ENCODE peak calls at places on chromosomes 1 and 21, in ten cellular contexts. N, T, K, C, A, O, Y, Q, J and Z are unnamed samples.

GRCh38 chr1:52907068-52907811 is 14.3 kb downstream of the ECHDC2 start:
- DNase-seq in N (no peak), T (no peak), K (no peak), C (no peak), A (peak), O (no peak), Y (no peak), Q (no peak), J (no peak), Z (no peak)

GRCh38 chr1:5914676-5915285 is 77.4 kb downstream of the NPHP4 start:
- DNase-seq in N (no peak), T (no peak), K (no peak), C (no peak), A (no peak), O (no peak), Y (no peak), Q (no peak), J (no peak), Z (no peak)

GRCh38 chr1:29282924-29283803 is 46.8 kb downstream of the PTPRU start:
- DNase-seq in N (no peak), T (no peak), K (peak), C (no peak), A (peak), O (peak), Y (peak), Q (no peak), J (no peak), Z (peak)

GRCh38 chr1:226518375-226518774 is 30.2 kb upstream of the STUM start:
- DNase-seq in N (no peak), T (no peak), K (no peak), C (no peak), A (no peak), O (no peak), Y (no peak), Q (no peak), J (no peak), Z (no peak)

GRCh38 chr1:101316276-101316675 is 79.5 kb downstream of the S1PR1 start:
- DNase-seq in N (no peak), T (peak), K (no peak), C (no peak), A (no peak), O (no peak), Y (no peak), Q (no peak), J (no peak), Z (no peak)

GRCh38 chr21:37653201-37653600 is 263.1 kb downstream of the KCNJ6 start:
- DNase-seq in N (no peak), T (no peak), K (no peak), C (no peak), A (no peak), O (no peak), Y (no peak), Q (no peak), J (no peak), Z (no peak)

GRCh38 chr1:161119379-161120061 is 1.6 kb downstream of the NIT1 start:
- DNase-seq in N (no peak), T (no peak), K (peak), C (no peak), A (peak), O (peak), Y (peak), Q (peak), J (no peak), Z (peak)

GRCh38 chr1:171137580-171137979 is 46.9 kb downstream of the FMO3 start:
- DNase-seq in N (no peak), T (no peak), K (no peak), C (no peak), A (no peak), O (no peak), Y (no peak), Q (no peak), J (no peak), Z (no peak)

GRCh38 chr21:42350271-42350885 is 416 bp downstream of the TFF2 start:
- DNase-seq in N (no peak), T (no peak), K (no peak), C (no peak), A (no peak), O (no peak), Y (no peak), Q (no peak), J (no peak), Z (no peak)

GRCh38 chr1:214012418-214012817 is 24.6 kb downstream of the PROX1 start:
- DNase-seq in N (no peak), T (no peak), K (no peak), C (no peak), A (no peak), O (peak), Y (no peak), Q (no peak), J (no peak), Z (no peak)

GRCh38 chr21:33947451-33948095 is 32.0 kb upstream of the ATP5PO start:
- DNase-seq in N (peak), T (peak), K (peak), C (peak), A (peak), O (peak), Y (peak), Q (no peak), J (peak), Z (peak)

GRCh38 chr1:206723500-206724472 is 39.1 kb downstream of the MAPKAPK2 start:
- DNase-seq in N (no peak), T (no peak), K (peak), C (no peak), A (peak), O (peak), Y (peak), Q (no peak), J (no peak), Z (peak)

GRCh38 chr1:36711480-36711879 is 228.8 kb upstream of the CSF3R start:
- DNase-seq in N (no peak), T (no peak), K (no peak), C (no peak), A (no peak), O (no peak), Y (no peak), Q (no peak), J (no peak), Z (no peak)

GRCh38 chr1:245621589-245621988 is 466.8 kb downstream of the KIF26B start:
- DNase-seq in N (no peak), T (no peak), K (peak), C (peak), A (no peak), O (no peak), Y (peak), Q (no peak), J (no peak), Z (peak)

GRCh38 chr1:246724725-246725095 is 501 bp downstream of the SCCPDH start:
- DNase-seq in N (no peak), T (peak), K (peak), C (peak), A (peak), O (peak), Y (no peak), Q (no peak), J (no peak), Z (peak)

GRCh38 chr1:34597877-34598514 is 156.9 kb upstream of the GJB5 start:
- DNase-seq in N (no peak), T (peak), K (peak), C (peak), A (peak), O (peak), Y (peak), Q (no peak), J (peak), Z (peak)

GRCh38 chr1:116226017-116226416 is 114.8 kb downstream of the MAB21L3 start:
- DNase-seq in N (no peak), T (no peak), K (no peak), C (no peak), A (no peak), O (no peak), Y (no peak), Q (no peak), J (no peak), Z (no peak)

GRCh38 chr1:216925962-216926361 is 202.7 kb upstream of the ESRRG start:
- DNase-seq in N (no peak), T (no peak), K (no peak), C (no peak), A (no peak), O (no peak), Y (no peak), Q (no peak), J (no peak), Z (no peak)

GRCh38 chr1:201262963-201263608 is 20.2 kb upstream of the PKP1 start:
- DNase-seq in N (no peak), T (no peak), K (no peak), C (no peak), A (no peak), O (no peak), Y (no peak), Q (no peak), J (no peak), Z (no peak)

GRCh38 chr1:48610628-48611542 is 138.9 kb upstream of the SPATA6 start:
- DNase-seq in N (no peak), T (peak), K (peak), C (peak), A (no peak), O (no peak), Y (no peak), Q (no peak), J (no peak), Z (no peak)

GRCh38 chr1:169110265-169110664 is 3.8 kb downstream of the ATP1B1 start:
- DNase-seq in N (no peak), T (no peak), K (no peak), C (no peak), A (no peak), O (no peak), Y (no peak), Q (no peak), J (no peak), Z (no peak)

GRCh38 chr1:236139495-236139894 is 2.8 kb upstream of the GPR137B start:
- DNase-seq in N (no peak), T (no peak), K (no peak), C (no peak), A (no peak), O (no peak), Y (no peak), Q (no peak), J (no peak), Z (no peak)

GRCh38 chr1:236301080-236301957 is 19.6 kb upstream of the ERO1B start:
- DNase-seq in N (no peak), T (no peak), K (no peak), C (no peak), A (no peak), O (no peak), Y (no peak), Q (no peak), J (no peak), Z (no peak)

GRCh38 chr1:209409786-209410185 is 173.7 kb upstream of the CAMK1G start:
- DNase-seq in N (no peak), T (no peak), K (peak), C (no peak), A (peak), O (peak), Y (peak), Q (no peak), J (no peak), Z (peak)

GRCh38 chr1:242139437-242139836 is 140.5 kb upstream of the MAP1LC3C start:
- DNase-seq in N (no peak), T (no peak), K (no peak), C (no peak), A (no peak), O (no peak), Y (no peak), Q (no peak), J (no peak), Z (no peak)

GRCh38 chr1:228334226-228334935 is 72.3 kb downstream of the TRIM11 start:
- DNase-seq in N (no peak), T (no peak), K (no peak), C (no peak), A (no peak), O (no peak), Y (no peak), Q (no peak), J (no peak), Z (no peak)

GRCh38 chr1:203860396-203860951 is 925 bp upstream of the SNRPE start:
- DNase-seq in N (no peak), T (no peak), K (peak), C (no peak), A (peak), O (peak), Y (peak), Q (no peak), J (no peak), Z (peak)

GRCh38 chr1:1067284-1068076 is 6.6 kb downstream of the RNF223 start:
- DNase-seq in N (no peak), T (no peak), K (no peak), C (no peak), A (no peak), O (no peak), Y (peak), Q (no peak), J (no peak), Z (no peak)

GRCh38 chr1:74399249-74399648 is 113.2 kb downstream of the LRRC53 start:
- DNase-seq in N (no peak), T (no peak), K (no peak), C (no peak), A (no peak), O (no peak), Y (peak), Q (no peak), J (no peak), Z (no peak)

GRCh38 chr1:176515310-176515709 is 52.3 kb downstream of the PAPPA2 start:
- DNase-seq in N (no peak), T (peak), K (peak), C (no peak), A (peak), O (peak), Y (peak), Q (no peak), J (no peak), Z (peak)

GRCh38 chr1:14413809-14414208 is 184.7 kb upstream of the KAZN start:
- DNase-seq in N (no peak), T (no peak), K (peak), C (peak), A (peak), O (peak), Y (peak), Q (no peak), J (peak), Z (peak)

GRCh38 chr1:94048413-94049164 is 72.4 kb downstream of the ABCA4 start:
- DNase-seq in N (no peak), T (no peak), K (peak), C (peak), A (peak), O (peak), Y (no peak), Q (no peak), J (no peak), Z (no peak)